ENCODE peak calls at places on chromosome 13, in seven cellular contexts. A is dorsolateral prefrontal cortex, O is upper lobe of left lung, T is NCI-H345, G is glutamatergic neuron, B is colonic mucosa, V is tibial nerve. H is an unnamed sample.

GRCh38 chr13:70183041-70183440 is 74.8 kb upstream of the KLHL1 start:
- DNase-seq in A (no peak), O (no peak), T (no peak), G (no peak), B (no peak), V (no peak), H (no peak)

GRCh38 chr13:104014803-104015645 is 948.8 kb upstream of the SLC10A2 start:
- DNase-seq in A (no peak), O (no peak), T (no peak), G (no peak), B (no peak), V (no peak), H (no peak)

GRCh38 chr13:36848228-36848982 is 29.4 kb downstream of the RFXAP start:
- DNase-seq in A (no peak), O (no peak), T (peak), G (no peak), B (no peak), V (no peak), H (no peak)

GRCh38 chr13:51921790-51922740 is 60.3 kb downstream of the CCDC70 start:
- DNase-seq in A (no peak), O (no peak), T (no peak), G (no peak), B (no peak), V (no peak), H (no peak)

GRCh38 chr13:30792257-30793000 is 57.1 kb downstream of the ALOX5AP start:
- DNase-seq in A (peak), O (peak), T (no peak), G (peak), B (peak), V (peak), H (peak)

GRCh38 chr13:47087841-47088240 is 191.0 kb upstream of the HTR2A start:
- DNase-seq in A (no peak), O (no peak), T (no peak), G (no peak), B (no peak), V (no peak), H (no peak)

GRCh38 chr13:110387451-110388140 is 80.5 kb downstream of the COL4A2 start:
- DNase-seq in A (no peak), O (no peak), T (no peak), G (no peak), B (no peak), V (no peak), H (no peak)

GRCh38 chr13:40060318-40061007 is 405.0 kb downstream of the COG6 start:
- DNase-seq in A (peak), O (no peak), T (peak), G (no peak), B (no peak), V (peak), H (peak)

GRCh38 chr13:103866041-103866440 is 799.8 kb upstream of the SLC10A2 start:
- DNase-seq in A (no peak), O (no peak), T (no peak), G (no peak), B (no peak), V (no peak), H (no peak)

GRCh38 chr13:24911135-24911524 is 147.2 kb downstream of the RNF17 start:
- DNase-seq in A (no peak), O (no peak), T (no peak), G (no peak), B (no peak), V (no peak), H (no peak)

GRCh38 chr13:111973186-111974064 is 93.5 kb upstream of the SOX1 start:
- DNase-seq in A (no peak), O (no peak), T (peak), G (peak), B (no peak), V (no peak), H (no peak)

GRCh38 chr13:65268009-65268408 is 1962.1 kb downstream of the PCDH9 start:
- DNase-seq in A (no peak), O (no peak), T (no peak), G (no peak), B (no peak), V (no peak), H (no peak)

GRCh38 chr13:20332361-20333096 is 100.4 kb upstream of the GJB6 start:
- DNase-seq in A (no peak), O (no peak), T (no peak), G (no peak), B (no peak), V (peak), H (no peak)

GRCh38 chr13:45823583-45823982 is 28.0 kb downstream of the SIAH3 start:
- DNase-seq in A (no peak), O (no peak), T (no peak), G (no peak), B (no peak), V (no peak), H (no peak)

GRCh38 chr13:40566811-40567210 is 99.6 kb downstream of the FOXO1 start:
- DNase-seq in A (no peak), O (no peak), T (no peak), G (no peak), B (no peak), V (no peak), H (no peak)

GRCh38 chr13:110005563-110005962 is 219.2 kb upstream of the IRS2 start:
- DNase-seq in A (no peak), O (no peak), T (no peak), G (no peak), B (no peak), V (no peak), H (no peak)

GRCh38 chr13:75371223-75371622 is 110.7 kb downstream of the TBC1D4 start:
- DNase-seq in A (no peak), O (no peak), T (no peak), G (no peak), B (no peak), V (no peak), H (no peak)

GRCh38 chr13:60583911-60584753 is 187.1 kb downstream of the TDRD3 start:
- DNase-seq in A (no peak), O (no peak), T (no peak), G (no peak), B (no peak), V (peak), H (no peak)

GRCh38 chr13:33642374-33643065 is 175.4 kb upstream of the RFC3 start:
- DNase-seq in A (no peak), O (peak), T (no peak), G (no peak), B (no peak), V (peak), H (no peak)

GRCh38 chr13:105616313-105617075 is 919.0 kb downstream of the EFNB2 start:
- DNase-seq in A (no peak), O (no peak), T (no peak), G (no peak), B (no peak), V (no peak), H (no peak)

GRCh38 chr13:87942204-87942603 is 271.0 kb downstream of the SLITRK5 start:
- DNase-seq in A (no peak), O (no peak), T (no peak), G (no peak), B (no peak), V (no peak), H (no peak)

GRCh38 chr13:24127116-24127631 is 33.3 kb upstream of the SPATA13 start:
- DNase-seq in A (no peak), O (no peak), T (no peak), G (no peak), B (peak), V (no peak), H (peak)